ENCODE peak calls at places on chromosomes 4 and X, in nine cellular contexts. H, P, G, J, D, N, E, V and R are unnamed samples.

GRCh38 chrX:17674611-17675010 is 62.7 kb upstream of the SCML1 start:
- DNase-seq in V (no peak), E (no peak), N (no peak), G (no peak), D (peak), H (peak), P (no peak), J (no peak), R (no peak)

GRCh38 chr4:17490575-17491059 is 21.3 kb downstream of the QDPR start:
- DNase-seq in G (no peak), E (no peak), V (no peak), J (no peak), D (no peak), P (no peak), N (no peak), H (peak), R (no peak)

GRCh38 chr4:73922766-73923630 is 53.8 kb downstream of the CXCL1 start:
- DNase-seq in N (peak), G (no peak), H (no peak), V (no peak), D (peak), P (no peak), E (peak), J (peak), R (peak)

GRCh38 chrX:154481911-154482601 is 3.0 kb upstream of the LAGE3 start:
- DNase-seq in E (no peak), H (no peak), J (no peak), P (no peak), D (no peak), G (no peak), N (no peak), V (no peak), R (no peak)

GRCh38 chrX:118675966-118676349 is 51.4 kb upstream of the IL13RA1 start:
- DNase-seq in D (no peak), N (no peak), V (no peak), G (no peak), P (no peak), H (no peak), J (no peak), E (no peak), R (no peak)

GRCh38 chr4:123110685-123111084 is 188.3 kb upstream of the NUDT6 start:
- DNase-seq in J (no peak), E (peak), H (no peak), N (no peak), P (no peak), V (no peak), D (no peak), G (no peak), R (peak)

GRCh38 chr4:6029254-6029653 is 11.0 kb upstream of the C4orf50 start:
- DNase-seq in D (no peak), P (no peak), H (no peak), J (no peak), E (no peak), N (no peak), G (no peak), V (no peak), R (no peak)

GRCh38 chr4:52059372-52059771 is 8.3 kb downstream of the SPATA18 start:
- DNase-seq in J (no peak), H (peak), D (peak), V (no peak), G (no peak), N (peak), E (peak), P (no peak), R (peak)

GRCh38 chr4:84565951-84566350 is 17.0 kb upstream of the CDS1 start:
- DNase-seq in E (no peak), H (no peak), D (no peak), V (no peak), N (no peak), J (no peak), G (no peak), P (no peak), R (no peak)

GRCh38 chrX:40772290-40772689 is 36.9 kb upstream of the MED14 start:
- DNase-seq in P (no peak), J (no peak), H (no peak), G (no peak), E (peak), V (no peak), N (peak), D (no peak), R (peak)

GRCh38 chr4:5808081-5808741 is 84.7 kb downstream of the CRMP1 start:
- DNase-seq in G (no peak), P (no peak), N (peak), E (peak), H (no peak), J (no peak), D (peak), V (no peak), R (no peak)

GRCh38 chr4:128716325-128716724 is 93.2 kb upstream of the JADE1 start:
- DNase-seq in H (no peak), E (peak), D (no peak), V (no peak), P (no peak), J (no peak), G (no peak), N (peak), R (no peak)

GRCh38 chr4:8231551-8232049 is 32.5 kb downstream of the SH3TC1 start:
- DNase-seq in D (no peak), H (no peak), J (no peak), V (no peak), N (no peak), G (no peak), E (no peak), P (no peak), R (no peak)

GRCh38 chr4:155514628-155515027 is 137.9 kb upstream of the MAP9 start:
- DNase-seq in G (no peak), E (no peak), V (no peak), H (no peak), N (no peak), P (no peak), J (no peak), D (no peak), R (no peak)

GRCh38 chr4:73676881-73677323 is 56.7 kb upstream of the RASSF6 start:
- DNase-seq in E (peak), G (no peak), D (peak), J (no peak), P (no peak), H (no peak), N (peak), V (no peak), R (peak)

GRCh38 chr4:10457255-10457801 is at the start of gene ZNF518B:
- DNase-seq in E (peak), J (peak), V (peak), H (peak), D (peak), G (peak), P (peak), N (peak), R (peak)

GRCh38 chr4:154602404-154603020 is 9.9 kb downstream of the FGG start:
- DNase-seq in D (no peak), N (no peak), V (no peak), J (no peak), H (no peak), P (no peak), G (no peak), E (no peak), R (no peak)

GRCh38 chr4:38583102-38583501 is 80.9 kb upstream of the KLF3 start:
- DNase-seq in H (peak), E (no peak), N (no peak), J (no peak), D (no peak), G (no peak), P (no peak), V (no peak), R (peak)

GRCh38 chr4:19239565-19239964 is 1012.1 kb upstream of the SLIT2 start:
- DNase-seq in J (no peak), V (no peak), P (no peak), H (no peak), G (no peak), E (peak), D (peak), N (no peak), R (peak)

GRCh38 chr4:185039508-185040273 is 21.4 kb downstream of the HELT start:
- DNase-seq in G (no peak), H (peak), V (no peak), P (peak), N (peak), E (peak), J (peak), D (peak), R (peak)

GRCh38 chrX:32183066-32183465 is 1028.3 kb downstream of the DMD start:
- DNase-seq in E (no peak), V (no peak), J (no peak), P (no peak), G (no peak), D (no peak), H (no peak), N (no peak), R (no peak)

GRCh38 chr4:164866817-164867490 is 10.0 kb upstream of the APELA start:
- DNase-seq in J (no peak), D (no peak), P (no peak), H (no peak), N (no peak), E (no peak), G (no peak), V (no peak), R (peak)

GRCh38 chr4:110631582-110632505 is 9.0 kb upstream of the PITX2 start:
- DNase-seq in H (peak), G (peak), J (peak), D (peak), P (no peak), N (peak), V (peak), E (peak), R (peak)

GRCh38 chrX:29661290-29661689 is 554.1 kb upstream of the MAGEB2 start:
- DNase-seq in N (peak), D (peak), P (no peak), G (no peak), J (no peak), E (peak), H (no peak), V (no peak), R (peak)

GRCh38 chr4:41797260-41797659 is 48.7 kb upstream of the PHOX2B start:
- DNase-seq in G (no peak), H (no peak), V (no peak), N (no peak), D (no peak), P (no peak), J (no peak), E (no peak), R (no peak)

GRCh38 chr4:75741027-75741426 is 16.6 kb downstream of the USO1 start:
- DNase-seq in H (no peak), E (peak), G (no peak), N (no peak), P (no peak), D (no peak), V (no peak), J (no peak), R (peak)

GRCh38 chrX:139932077-139932900 is 564 bp downstream of the ATP11C start:
- DNase-seq in D (peak), H (peak), P (peak), G (no peak), V (peak), J (peak), N (peak), E (peak), R (peak)

GRCh38 chr4:132572210-132572609 is 576.9 kb upstream of the PCDH10 start:
- DNase-seq in G (no peak), V (no peak), P (no peak), J (no peak), D (peak), N (peak), H (no peak), E (peak), R (no peak)

GRCh38 chr4:103364066-103364465 is 165.9 kb upstream of the CENPE start:
- DNase-seq in P (no peak), V (no peak), G (peak), J (no peak), D (no peak), E (no peak), H (no peak), N (no peak), R (peak)

GRCh38 chr4:94431388-94431787 is 20.4 kb upstream of the PDLIM5 start:
- DNase-seq in J (no peak), P (no peak), H (no peak), N (no peak), D (no peak), G (no peak), E (no peak), V (no peak), R (no peak)

GRCh38 chrX:48961585-48962091 is 4.2 kb upstream of the OTUD5 start:
- DNase-seq in H (peak), E (peak), G (no peak), V (no peak), J (no peak), N (peak), D (peak), P (no peak), R (no peak)

GRCh38 chr4:15455290-15455689 is 14.4 kb upstream of the CC2D2A start:
- DNase-seq in H (peak), V (peak), P (no peak), J (no peak), N (peak), G (no peak), E (peak), D (peak), R (peak)

GRCh38 chrX:102723456-102723855 is 2.9 kb downstream of the GPRASP3 start:
- DNase-seq in D (no peak), J (no peak), E (no peak), V (no peak), H (no peak), G (no peak), P (no peak), N (no peak), R (no peak)

GRCh38 chrX:39195156-39195555 is 393.9 kb downstream of the MID1IP1 start:
- DNase-seq in E (no peak), J (no peak), P (no peak), G (no peak), N (no peak), V (no peak), H (peak), D (no peak), R (no peak)

GRCh38 chrX:110146521-110146920 is 143.6 kb downstream of the TMEM164 start:
- DNase-seq in V (no peak), E (peak), N (peak), P (no peak), J (peak), D (peak), G (peak), H (peak), R (peak)

GRCh38 chr4:89171176-89171575 is 59.8 kb downstream of the TIGD2 start:
- DNase-seq in J (no peak), D (no peak), H (no peak), P (no peak), V (no peak), N (peak), G (no peak), E (no peak), R (no peak)

GRCh38 chr4:3294401-3295241 is 1.8 kb downstream of the RGS12 start:
- DNase-seq in V (no peak), P (no peak), D (no peak), N (no peak), G (no peak), H (no peak), E (no peak), J (no peak), R (no peak)

GRCh38 chrX:45952030-45952429 is 593.2 kb downstream of the ZNF674 start:
- DNase-seq in P (no peak), J (no peak), D (no peak), H (no peak), N (no peak), V (no peak), E (no peak), G (no peak), R (no peak)

GRCh38 chrX:153470411-153471363 is at the start of gene HAUS7:
- DNase-seq in G (peak), N (peak), E (peak), P (peak), V (peak), J (peak), D (peak), H (peak), R (peak)
- H3K27ac ChIP-seq in G (no peak), N (peak), E (peak), P (peak), V (peak), J (peak), D (no peak), H (peak), R (peak)

GRCh38 chr4:87851955-87852354 is 19.2 kb downstream of the MEPE start:
- DNase-seq in N (no peak), D (no peak), J (no peak), E (no peak), H (no peak), P (no peak), V (no peak), G (no peak), R (no peak)

GRCh38 chr4:87849612-87850011 is 16.8 kb downstream of the MEPE start:
- DNase-seq in J (no peak), P (no peak), H (no peak), E (peak), N (peak), D (peak), G (no peak), V (no peak), R (no peak)

GRCh38 chr4:87844476-87844875 is 11.7 kb downstream of the MEPE start:
- DNase-seq in J (no peak), E (no peak), D (no peak), N (peak), P (no peak), G (no peak), V (no peak), H (no peak), R (peak)

GRCh38 chr4:87851332-87851731 is 18.6 kb downstream of the MEPE start:
- DNase-seq in J (no peak), D (no peak), E (no peak), V (no peak), N (no peak), H (peak), G (no peak), P (no peak), R (no peak)

GRCh38 chr4:87848622-87849351 is 16.0 kb downstream of the MEPE start:
- DNase-seq in H (peak), E (peak), G (peak), V (peak), J (peak), P (peak), D (peak), N (peak), R (peak)
- H3K27ac ChIP-seq in H (no peak), E (no peak), G (no peak), V (peak), J (no peak), P (no peak), D (no peak), N (no peak), R (no peak)

GRCh38 chrX:130834149-130834548 is 68.9 kb downstream of the ENOX2 start:
- DNase-seq in V (no peak), D (no peak), H (no peak), P (no peak), J (no peak), E (no peak), N (no peak), G (peak), R (no peak)

GRCh38 chrX:130840345-130840744 is 62.7 kb downstream of the ENOX2 start:
- DNase-seq in H (no peak), E (no peak), V (no peak), J (no peak), G (no peak), P (no peak), D (no peak), N (no peak), R (no peak)

GRCh38 chrX:130834830-130835229 is 68.2 kb downstream of the ENOX2 start:
- DNase-seq in H (no peak), P (no peak), D (no peak), E (no peak), G (no peak), N (no peak), J (no peak), V (no peak), R (no peak)

GRCh38 chrX:130831347-130831722 is 71.7 kb downstream of the ENOX2 start:
- DNase-seq in J (no peak), V (no peak), N (no peak), P (no peak), E (no peak), D (no peak), H (no peak), G (no peak), R (no peak)

GRCh38 chrX:130836447-130836846 is 66.6 kb downstream of the ENOX2 start:
- DNase-seq in D (peak), N (no peak), H (no peak), V (no peak), J (no peak), E (peak), P (no peak), G (no peak), R (no peak)
- H3K27ac ChIP-seq in D (peak), N (no peak), H (no peak), V (no peak), J (no peak), E (no peak), P (no peak), G (no peak), R (no peak)

DNA sequence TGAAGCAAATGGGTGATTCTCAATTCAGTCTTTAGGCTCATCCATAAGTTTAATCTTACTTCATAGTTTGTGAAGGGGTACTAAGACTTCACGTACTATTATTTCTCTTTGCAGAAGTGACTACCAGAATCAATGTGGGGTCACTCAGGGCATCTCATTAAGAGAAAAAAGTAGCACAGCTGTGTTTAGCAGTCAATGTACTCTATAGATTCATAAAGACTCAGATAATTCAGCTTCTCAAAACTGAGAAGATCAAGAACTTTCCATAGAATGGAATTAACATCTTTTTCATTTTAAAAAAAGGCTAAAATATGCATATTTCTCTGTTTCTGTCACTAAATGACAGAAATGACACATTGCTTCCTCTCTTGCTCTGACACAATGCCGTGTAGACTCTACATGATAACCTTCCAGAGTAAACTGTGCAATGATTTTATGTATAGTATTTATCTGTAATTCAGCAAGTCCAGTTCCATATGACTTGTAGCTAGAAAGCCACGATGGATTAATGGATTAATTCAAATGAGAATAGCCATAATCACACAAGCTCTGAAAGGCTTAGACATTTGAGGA is 20.3 kb upstream of the LSM6 start:
- DNase-seq in H (no peak), N (no peak), J (no peak), D (no peak), G (no peak), V (no peak), E (no peak), P (no peak), R (no peak)
- H3K27ac ChIP-seq in H (no peak), N (no peak), J (no peak), D (no peak), G (no peak), V (no peak), E (no peak), P (no peak), R (no peak)

GRCh38 chrX:19699151-19699550 is 183.8 kb upstream of the MAP3K15 start:
- DNase-seq in P (no peak), V (no peak), D (no peak), E (no peak), J (no peak), G (no peak), H (no peak), N (no peak), R (no peak)

GRCh38 chrX:19697416-19697815 is 182.1 kb upstream of the MAP3K15 start:
- DNase-seq in N (no peak), H (no peak), G (no peak), P (no peak), D (no peak), V (no peak), J (no peak), E (peak), R (peak)

GRCh38 chrX:19698691-19699090 is 183.4 kb upstream of the MAP3K15 start:
- DNase-seq in P (no peak), J (no peak), D (no peak), H (no peak), N (no peak), G (no peak), V (no peak), E (no peak), R (no peak)

GRCh38 chrX:19695884-19696283 is 180.6 kb upstream of the MAP3K15 start:
- DNase-seq in G (no peak), H (no peak), D (no peak), E (no peak), V (no peak), P (no peak), N (no peak), J (no peak), R (no peak)

DNA sequence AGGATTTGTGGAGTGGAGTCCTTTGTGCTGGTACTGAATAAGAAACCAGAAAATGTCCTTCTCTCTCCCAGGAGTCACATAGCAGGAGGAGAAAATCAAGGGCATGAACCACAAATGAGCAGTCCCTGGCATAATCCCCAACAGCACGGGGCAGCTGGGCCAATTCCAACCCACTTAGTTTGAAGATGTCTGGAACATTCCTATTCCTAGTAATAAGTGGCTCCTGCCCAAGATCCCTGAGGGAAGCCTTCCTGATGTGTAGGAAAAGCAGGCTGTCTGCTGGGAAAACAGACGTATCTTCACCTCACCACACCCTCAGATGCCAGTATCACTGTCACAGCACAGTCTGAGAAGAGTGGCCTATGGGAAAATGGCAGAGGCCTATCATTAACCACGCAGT is 182.8 kb upstream of the MAP3K15 start:
- DNase-seq in E (peak), G (no peak), D (peak), N (peak), P (no peak), V (peak), H (no peak), J (no peak), R (peak)
- H3K27ac ChIP-seq in E (no peak), G (no peak), D (no peak), N (no peak), P (no peak), V (no peak), H (no peak), J (no peak), R (peak)